ENCODE peak calls at places on chromosome 3, in four cellular contexts. X is PC-3, N is colonic mucosa, V is lower lobe of right lung. Z is an unnamed sample.

GRCh38 chr3:183987014-183987600 is 30.6 kb downstream of the ABCC5 start:
- DNase-seq in X (no peak), N (no peak), V (no peak), Z (no peak)

GRCh38 chr3:159637895-159638542 is 350.6 kb upstream of the IL12A start:
- DNase-seq in N (no peak), X (peak), V (no peak), Z (no peak)

GRCh38 chr3:45612918-45613602 is 18.5 kb downstream of the LIMD1 start:
- DNase-seq in N (no peak), V (no peak), X (peak), Z (no peak)

GRCh38 chr3:175224051-175224450 is 364.9 kb downstream of the NAALADL2 start:
- DNase-seq in X (no peak), V (no peak), N (no peak), Z (no peak)

GRCh38 chr3:139118835-139119234 is 74.1 kb upstream of the PRR23C start:
- DNase-seq in X (no peak), N (no peak), V (no peak), Z (no peak)

GRCh38 chr3:172034786-172035685 is 4.3 kb upstream of the FNDC3B start:
- DNase-seq in X (peak), N (peak), V (no peak), Z (peak)

GRCh38 chr3:42652611-42653302 is 740 bp upstream of the ZBTB47 start:
- DNase-seq in X (peak), N (peak), V (peak), Z (no peak)

GRCh38 chr3:52507359-52507758 is 12.2 kb downstream of the STAB1 start:
- DNase-seq in V (no peak), X (peak), N (no peak), Z (no peak)

GRCh38 chr3:197372076-197372661 is 73.8 kb upstream of the DLG1 start:
- DNase-seq in N (peak), V (no peak), X (peak), Z (no peak)

GRCh38 chr3:38125305-38126120 is 11.4 kb downstream of the ACAA1 start:
- DNase-seq in V (no peak), X (no peak), N (no peak), Z (no peak)

GRCh38 chr3:22691407-22691806 is 511.7 kb upstream of the UBE2E2 start:
- DNase-seq in N (no peak), X (no peak), V (no peak), Z (no peak)

GRCh38 chr3:183306798-183307671 is 54.0 kb downstream of the B3GNT5 start:
- DNase-seq in X (peak), N (peak), V (peak), Z (no peak)

GRCh38 chr3:125057186-125057850 is 1.5 kb upstream of the HEG1 start:
- DNase-seq in X (peak), N (no peak), V (no peak), Z (no peak)

GRCh38 chr3:118960876-118961275 is 73.8 kb downstream of the IGSF11 start:
- DNase-seq in N (no peak), V (no peak), X (peak), Z (no peak)

GRCh38 chr3:122918576-122919290 is 108.8 kb downstream of the SEMA5B start:
- DNase-seq in V (no peak), X (peak), N (no peak), Z (no peak)

GRCh38 chr3:160413613-160414248 is 14.3 kb downstream of the SMC4 start:
- DNase-seq in V (no peak), X (peak), N (peak), Z (peak)

GRCh38 chr3:106617276-106617675 is 748.5 kb upstream of the CBLB start:
- DNase-seq in X (peak), N (no peak), V (no peak), Z (no peak)

GRCh38 chr3:194206375-194206774 is 70.4 kb downstream of the HES1 start:
- DNase-seq in V (peak), N (peak), X (no peak), Z (no peak)

GRCh38 chr3:170033489-170033888 is 4.3 kb upstream of the GPR160 start:
- DNase-seq in N (peak), X (no peak), V (no peak), Z (no peak)

GRCh38 chr3:134542287-134542686 is 56.4 kb downstream of the CEP63 start:
- DNase-seq in V (no peak), N (no peak), X (no peak), Z (no peak)

GRCh38 chr3:25448750-25449684 is 21.0 kb downstream of the RARB start:
- DNase-seq in X (no peak), N (peak), V (peak), Z (no peak)

GRCh38 chr3:194042947-194043346 is 93.0 kb upstream of the HES1 start:
- DNase-seq in V (no peak), X (peak), N (no peak), Z (no peak)

GRCh38 chr3:14425574-14426304 is 23.3 kb downstream of the SLC6A6 start:
- DNase-seq in X (peak), N (no peak), V (peak), Z (no peak)

GRCh38 chr3:182795383-182795782 is 2.1 kb downstream of the ATP11B start:
- DNase-seq in V (no peak), N (peak), X (peak), Z (no peak)

GRCh38 chr3:7877312-7877711 is 624.3 kb upstream of the LMCD1 start:
- DNase-seq in N (no peak), X (no peak), V (no peak), Z (no peak)

GRCh38 chr3:97967966-97968365 is 4.3 kb downstream of the RIOX2 start:
- DNase-seq in X (no peak), N (no peak), V (no peak), Z (no peak)

GRCh38 chr3:55608266-55608937 is 121.3 kb upstream of the WNT5A start:
- DNase-seq in V (no peak), N (no peak), X (no peak), Z (no peak)

GRCh38 chr3:54213910-54214309 is 91.6 kb downstream of the CACNA2D3 start:
- DNase-seq in V (no peak), X (peak), N (no peak), Z (no peak)

GRCh38 chr3:177306252-177306651 is 109.0 kb upstream of the TBL1XR1 start:
- DNase-seq in V (no peak), X (peak), N (no peak), Z (no peak)

GRCh38 chr3:24490151-24490550 is 4.5 kb downstream of the THRB start:
- DNase-seq in X (no peak), N (no peak), V (no peak), Z (no peak)

GRCh38 chr3:100400424-100400781 is 486 bp downstream of the TOMM70 start:
- DNase-seq in X (peak), V (no peak), N (no peak), Z (peak)

GRCh38 chr3:70882104-70882503 is 569.7 kb upstream of the MDFIC2 start:
- DNase-seq in X (peak), N (no peak), V (no peak), Z (no peak)

GRCh38 chr3:112497897-112498548 is 1.2 kb downstream of the BTLA start:
- DNase-seq in N (no peak), V (no peak), X (no peak), Z (no peak)

GRCh38 chr3:194051554-194052175 is 84.3 kb upstream of the HES1 start:
- DNase-seq in V (no peak), N (peak), X (no peak), Z (no peak)

GRCh38 chr3:42226470-42227425 is 39.2 kb downstream of the CCK start:
- DNase-seq in X (no peak), V (no peak), N (no peak), Z (no peak)

GRCh38 chr3:124812291-124813265 is 74.6 kb downstream of the ITGB5 start:
- DNase-seq in X (peak), V (no peak), N (peak), Z (no peak)

GRCh38 chr3:80767599-80767998 is 993.8 kb downstream of the GBE1 start:
- DNase-seq in N (no peak), X (peak), V (no peak), Z (no peak)
- TF ChIP-seq CTCF in N (no peak), X (peak), V (no peak), Z (no peak)

DNA sequence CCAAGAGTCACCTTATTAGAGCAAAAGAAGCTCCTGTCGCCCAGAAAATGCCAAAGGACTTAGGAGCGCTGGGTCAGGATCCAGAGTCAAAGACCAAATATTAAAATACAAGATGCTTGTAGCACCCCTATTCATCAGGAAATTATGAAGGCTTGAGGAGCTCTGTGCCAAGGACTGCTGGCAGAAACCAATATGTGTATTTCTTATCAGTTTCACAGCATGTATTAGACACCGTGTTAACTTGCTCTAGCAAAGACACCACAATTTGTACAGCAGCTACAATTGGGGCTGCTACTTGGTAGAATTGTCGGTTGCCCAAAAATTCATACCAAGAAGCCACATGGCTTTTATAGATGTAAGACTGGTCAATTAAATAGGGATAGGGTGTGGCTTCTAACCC is 128.8 kb downstream of the CD47 start:
- DNase-seq in X (no peak), V (no peak), N (no peak), Z (no peak)
- TF ChIP-seq CTCF in X (no peak), V (no peak), N (no peak), Z (no peak)

GRCh38 chr3:49134471-49135265 is 1.8 kb upstream of the LAMB2 start:
- DNase-seq in V (no peak), N (no peak), X (no peak), Z (no peak)
- TF ChIP-seq CTCF in V (no peak), N (no peak), X (no peak), Z (no peak)

DNA sequence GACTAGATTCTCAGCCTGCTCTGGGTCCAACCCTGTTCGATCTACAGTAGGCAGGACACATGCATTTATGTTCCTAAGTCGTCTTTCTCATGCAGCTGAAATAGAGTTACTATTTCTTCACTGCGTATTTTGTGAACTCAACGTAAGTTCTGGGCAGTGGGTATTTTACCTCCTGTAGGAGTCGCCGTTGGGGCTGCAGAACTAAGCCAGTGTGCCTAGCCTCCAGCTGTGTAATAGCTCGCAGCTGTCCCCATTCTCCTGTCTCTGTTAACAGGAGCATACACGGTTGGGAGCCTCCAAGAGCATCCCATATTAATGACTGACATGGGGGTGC is 58.4 kb upstream of the HRH1 start:
- DNase-seq in X (no peak), N (no peak), V (no peak), Z (no peak)
- TF ChIP-seq CTCF in X (peak), N (no peak), V (no peak), Z (no peak)